ENCODE peak calls at places on chromosomes 11 and 22, in six cellular contexts. F is AG04450, Y is GM06990, L is dorsolateral prefrontal cortex, V is HFF-Myc, T is PC-9. X is an unnamed sample.

GRCh38 chr11:22432331-22433065 is 94.3 kb downstream of the SLC17A6 start:
- DNase-seq in F (no peak), Y (peak), L (peak), V (no peak), T (no peak), X (peak)

GRCh38 chr11:7927635-7928034 is 3.4 kb downstream of the OR10A6 start:
- DNase-seq in F (no peak), Y (peak), L (no peak), V (no peak), T (no peak), X (no peak)

GRCh38 chr11:36507824-36508489 is 2.1 kb downstream of the TRAF6 start:
- DNase-seq in F (no peak), Y (no peak), L (no peak), V (no peak), T (no peak), X (no peak)

GRCh38 chr11:11782532-11783110 is 59.2 kb upstream of the USP47 start:
- DNase-seq in F (no peak), Y (no peak), L (no peak), V (no peak), T (no peak), X (no peak)

GRCh38 chr11:102287963-102288744 is 29.1 kb upstream of the BIRC3 start:
- DNase-seq in F (peak), Y (peak), L (no peak), V (peak), T (peak), X (peak)

GRCh38 chr11:65899356-65900124 is 648 bp downstream of the FOSL1 start:
- DNase-seq in F (no peak), Y (peak), L (no peak), V (no peak), T (peak), X (no peak)

GRCh38 chr22:49022816-49023160 is 804.9 kb downstream of the BRD1 start:
- DNase-seq in F (no peak), Y (no peak), L (no peak), V (no peak), T (no peak), X (no peak)

GRCh38 chr22:42926034-42926433 is 69.0 kb upstream of the ARFGAP3 start:
- DNase-seq in F (no peak), Y (no peak), L (no peak), V (no peak), T (peak), X (no peak)

GRCh38 chr11:133029096-133029495 is 503.2 kb downstream of the OPCML start:
- DNase-seq in F (no peak), Y (no peak), L (no peak), V (no peak), T (no peak), X (peak)

GRCh38 chr11:60195923-60196368 is 13.1 kb upstream of the MS4A6A start:
- DNase-seq in F (no peak), Y (peak), L (no peak), V (no peak), T (no peak), X (no peak)

GRCh38 chr11:88886796-88887195 is 179.0 kb downstream of the GRM5 start:
- DNase-seq in F (peak), Y (no peak), L (no peak), V (peak), T (no peak), X (no peak)

GRCh38 chr22:46117206-46118199 is 32.8 kb upstream of the PPARA start:
- DNase-seq in F (no peak), Y (no peak), L (no peak), V (no peak), T (no peak), X (no peak)

GRCh38 chr11:44899959-44900358 is 50.7 kb downstream of the TP53I11 start:
- DNase-seq in F (peak), Y (peak), L (no peak), V (peak), T (no peak), X (peak)

GRCh38 chr11:110525883-110526282 is 96.1 kb downstream of the FDX1 start:
- DNase-seq in F (peak), Y (no peak), L (no peak), V (peak), T (peak), X (peak)

GRCh38 chr11:71086687-71087258 is 165.6 kb downstream of the SHANK2 start:
- DNase-seq in F (no peak), Y (no peak), L (peak), V (no peak), T (no peak), X (no peak)

GRCh38 chr11:109132539-109132938 is 289.5 kb upstream of the C11orf87 start:
- DNase-seq in F (no peak), Y (no peak), L (no peak), V (no peak), T (no peak), X (no peak)

GRCh38 chr11:102192349-102193066 is 82.3 kb downstream of the YAP1 start:
- DNase-seq in F (no peak), Y (no peak), L (no peak), V (no peak), T (no peak), X (no peak)

GRCh38 chr11:64582885-64583284 is 8.1 kb upstream of the SLC22A12 start:
- DNase-seq in F (no peak), Y (no peak), L (no peak), V (no peak), T (no peak), X (no peak)

GRCh38 chr11:76803811-76804600 is 20.9 kb downstream of the TSKU start:
- DNase-seq in F (no peak), Y (no peak), L (peak), V (no peak), T (no peak), X (no peak)

GRCh38 chr11:73399159-73400090 is 23.2 kb downstream of the RELT start:
- DNase-seq in F (no peak), Y (no peak), L (no peak), V (no peak), T (no peak), X (no peak)

GRCh38 chr22:48370508-48371325 is 1457.0 kb downstream of the BRD1 start:
- DNase-seq in F (no peak), Y (no peak), L (no peak), V (no peak), T (no peak), X (no peak)

GRCh38 chr11:114280696-114281095 is 15.5 kb upstream of the NNMT start:
- DNase-seq in F (peak), Y (no peak), L (no peak), V (peak), T (no peak), X (peak)

GRCh38 chr11:6433998-6434650 is 6.7 kb downstream of the HPX start:
- DNase-seq in F (no peak), Y (no peak), L (no peak), V (no peak), T (no peak), X (no peak)

GRCh38 chr11:77505956-77506355 is 32.1 kb upstream of the PAK1 start:
- DNase-seq in F (no peak), Y (no peak), L (no peak), V (no peak), T (no peak), X (no peak)

GRCh38 chr11:41848349-41848748 is 388.9 kb upstream of the LRRC4C start:
- DNase-seq in F (no peak), Y (no peak), L (no peak), V (no peak), T (no peak), X (no peak)

GRCh38 chr11:102111787-102112653 is 1.8 kb downstream of the YAP1 start:
- DNase-seq in F (no peak), Y (no peak), L (no peak), V (peak), T (peak), X (peak)

GRCh38 chr22:35329114-35329847 is 29.6 kb downstream of the TOM1 start:
- DNase-seq in F (no peak), Y (no peak), L (no peak), V (no peak), T (no peak), X (no peak)

GRCh38 chr11:45233121-45233803 is 52.9 kb downstream of the SYT13 start:
- DNase-seq in F (peak), Y (no peak), L (peak), V (peak), T (no peak), X (no peak)

GRCh38 chr11:123054301-123055065 is 7.5 kb downstream of the HSPA8 start:
- DNase-seq in F (peak), Y (no peak), L (no peak), V (no peak), T (peak), X (peak)

GRCh38 chr11:45332486-45332934 is 46.4 kb upstream of the SYT13 start:
- DNase-seq in F (no peak), Y (no peak), L (no peak), V (no peak), T (no peak), X (peak)

GRCh38 chr11:70104419-70104818 is 26.3 kb downstream of the ANO1 start:
- DNase-seq in F (no peak), Y (no peak), L (no peak), V (no peak), T (no peak), X (no peak)

GRCh38 chr11:20131744-20132666 is 28.3 kb downstream of the DBX1 start:
- DNase-seq in F (peak), Y (no peak), L (peak), V (no peak), T (no peak), X (no peak)

GRCh38 chr11:78050964-78051831 is 12.5 kb upstream of the THRSP start:
- DNase-seq in F (no peak), Y (no peak), L (no peak), V (no peak), T (peak), X (no peak)

GRCh38 chr11:63767415-63768231 is 952 bp downstream of the ZFTA start:
- DNase-seq in F (peak), Y (peak), L (peak), V (no peak), T (peak), X (peak)

GRCh38 chr11:107840120-107840479 is 18.5 kb downstream of the SLC35F2 start:
- DNase-seq in F (no peak), Y (no peak), L (peak), V (no peak), T (no peak), X (no peak)

GRCh38 chr11:48007677-48008076 is 27.3 kb downstream of the PTPRJ start:
- DNase-seq in F (no peak), Y (no peak), L (no peak), V (no peak), T (no peak), X (no peak)

GRCh38 chr11:112106070-112106469 is 19.4 kb downstream of the SDHD start:
- DNase-seq in F (no peak), Y (no peak), L (no peak), V (no peak), T (no peak), X (no peak)

GRCh38 chr22:20031732-20032406 is 11.0 kb downstream of the TANGO2 start:
- DNase-seq in F (no peak), Y (peak), L (no peak), V (no peak), T (no peak), X (no peak)

GRCh38 chr11:74325649-74326645 is 14.5 kb upstream of the P4HA3 start:
- DNase-seq in F (peak), Y (no peak), L (peak), V (no peak), T (no peak), X (peak)

DNA sequence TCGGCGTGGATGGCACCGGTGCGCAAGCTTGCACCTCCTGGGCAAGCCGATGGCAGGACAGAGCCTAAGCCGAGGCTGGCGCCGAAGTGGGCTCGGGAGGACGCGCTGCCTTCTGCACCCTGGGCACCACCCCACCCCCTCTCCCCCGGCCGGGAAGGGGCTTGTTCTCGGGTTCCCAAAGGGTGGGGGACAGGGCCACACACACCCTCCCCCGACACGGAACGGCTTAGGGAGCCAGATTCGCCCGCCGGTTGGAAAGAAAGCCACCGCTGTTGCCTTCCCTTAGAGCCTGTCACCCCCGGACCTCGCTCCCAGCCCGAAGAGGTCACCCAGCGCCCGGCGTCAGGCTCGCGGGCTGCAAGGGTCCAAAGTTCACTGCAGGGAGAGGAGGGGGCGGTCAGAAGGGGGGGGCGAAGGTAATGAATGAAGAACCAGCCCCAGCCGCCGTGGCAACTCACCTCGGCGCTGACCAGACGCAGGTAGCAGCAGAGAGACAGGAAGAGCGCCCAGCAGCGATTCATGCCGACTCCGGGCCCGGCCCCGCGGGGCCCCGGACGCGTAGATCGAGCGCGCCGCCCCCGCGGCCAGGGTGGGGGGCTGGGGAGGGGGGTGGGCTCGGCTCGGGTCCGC is 1.2 kb downstream of the PDGFB start:
- DNase-seq in F (no peak), Y (no peak), L (no peak), V (no peak), T (no peak), X (no peak)
- H3K4me3 ChIP-seq in F (peak), Y (peak), L (peak), V (no peak), T (peak), X (peak)

GRCh38 chr22:33328789-33329296 is 270.7 kb upstream of the SYN3 start:
- DNase-seq in F (peak), Y (no peak), L (no peak), V (no peak), T (peak), X (peak)
- TF ChIP-seq CTCF in F (no peak), Y (no peak), L (no peak), V (no peak), T (no peak), X (no peak)

GRCh38 chr11:95922099-95922498 is 1.8 kb downstream of the MTMR2 start:
- DNase-seq in F (no peak), Y (no peak), L (no peak), V (no peak), T (no peak), X (no peak)
- H3K4me3 ChIP-seq in F (peak), Y (no peak), L (peak), V (peak), T (peak), X (no peak)

GRCh38 chr22:50271519-50271970 is 1.4 kb upstream of the MAPK11 start:
- DNase-seq in F (no peak), Y (peak), L (peak), V (no peak), T (no peak), X (no peak)
- TF ChIP-seq CTCF in F (peak), Y (peak), L (peak), V (no peak), T (peak), X (no peak)

GRCh38 chr11:34239465-34240149 is 118.2 kb downstream of the ABTB2 start:
- DNase-seq in F (no peak), Y (no peak), L (no peak), V (no peak), T (no peak), X (no peak)

GRCh38 chr11:34238966-34239365 is 118.8 kb downstream of the ABTB2 start:
- DNase-seq in F (no peak), Y (no peak), L (no peak), V (no peak), T (no peak), X (no peak)

GRCh38 chr11:34242037-34242625 is 115.7 kb downstream of the ABTB2 start:
- DNase-seq in F (no peak), Y (peak), L (no peak), V (no peak), T (peak), X (no peak)

GRCh38 chr11:34238533-34238932 is 119.3 kb downstream of the ABTB2 start:
- DNase-seq in F (no peak), Y (no peak), L (no peak), V (no peak), T (no peak), X (no peak)

DNA sequence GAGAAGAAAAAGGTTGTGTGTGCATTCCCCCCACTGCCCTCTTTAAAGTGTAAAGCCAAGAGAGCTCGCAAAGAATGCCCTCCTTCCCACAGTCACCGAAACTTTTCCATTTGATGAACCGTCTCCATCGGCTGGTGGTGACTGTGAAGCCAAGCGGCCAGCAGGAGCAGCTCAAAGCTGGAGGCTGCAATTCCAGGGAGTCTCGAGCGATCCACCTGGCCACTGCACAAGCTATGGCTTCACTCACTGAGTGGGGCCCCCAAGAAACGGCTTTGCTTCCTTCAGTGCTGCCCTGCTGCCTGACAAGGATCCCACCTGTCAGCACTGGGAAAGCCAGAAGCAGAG is 117.7 kb downstream of the ABTB2 start:
- DNase-seq in F (no peak), Y (peak), L (no peak), V (no peak), T (no peak), X (no peak)
- H3K4me3 ChIP-seq in F (no peak), Y (no peak), L (no peak), V (no peak), T (no peak), X (no peak)

DNA sequence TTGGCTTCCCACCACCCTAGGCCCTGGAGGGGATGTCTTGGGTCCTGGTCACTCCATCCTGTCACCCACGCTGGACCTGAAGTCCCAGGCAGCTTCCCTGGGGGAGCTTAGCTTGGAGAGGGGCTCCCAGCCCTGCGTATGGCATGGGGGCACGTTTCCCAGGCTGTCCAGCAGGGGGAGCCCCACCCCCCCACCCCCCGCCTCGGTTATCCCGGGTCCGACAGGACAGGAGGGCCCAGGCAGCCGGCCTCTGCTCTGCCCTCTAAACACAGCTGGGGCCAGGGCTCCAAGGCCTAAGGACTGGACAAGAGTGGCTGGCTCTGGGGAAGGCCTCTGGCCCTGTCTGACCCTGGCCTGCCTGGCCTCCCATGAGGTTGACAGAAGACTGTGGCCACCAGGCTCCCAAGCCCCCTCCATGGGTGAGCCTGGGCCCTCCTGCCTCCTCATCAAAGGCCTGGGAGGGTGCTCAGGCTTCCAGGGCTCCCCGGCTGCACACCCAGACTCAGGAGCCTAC is 104.8 kb downstream of the NECTIN1 start:
- DNase-seq in F (no peak), Y (no peak), L (no peak), V (no peak), T (no peak), X (no peak)
- TF ChIP-seq CTCF in F (peak), Y (peak), L (peak), V (peak), T (peak), X (peak)

DNA sequence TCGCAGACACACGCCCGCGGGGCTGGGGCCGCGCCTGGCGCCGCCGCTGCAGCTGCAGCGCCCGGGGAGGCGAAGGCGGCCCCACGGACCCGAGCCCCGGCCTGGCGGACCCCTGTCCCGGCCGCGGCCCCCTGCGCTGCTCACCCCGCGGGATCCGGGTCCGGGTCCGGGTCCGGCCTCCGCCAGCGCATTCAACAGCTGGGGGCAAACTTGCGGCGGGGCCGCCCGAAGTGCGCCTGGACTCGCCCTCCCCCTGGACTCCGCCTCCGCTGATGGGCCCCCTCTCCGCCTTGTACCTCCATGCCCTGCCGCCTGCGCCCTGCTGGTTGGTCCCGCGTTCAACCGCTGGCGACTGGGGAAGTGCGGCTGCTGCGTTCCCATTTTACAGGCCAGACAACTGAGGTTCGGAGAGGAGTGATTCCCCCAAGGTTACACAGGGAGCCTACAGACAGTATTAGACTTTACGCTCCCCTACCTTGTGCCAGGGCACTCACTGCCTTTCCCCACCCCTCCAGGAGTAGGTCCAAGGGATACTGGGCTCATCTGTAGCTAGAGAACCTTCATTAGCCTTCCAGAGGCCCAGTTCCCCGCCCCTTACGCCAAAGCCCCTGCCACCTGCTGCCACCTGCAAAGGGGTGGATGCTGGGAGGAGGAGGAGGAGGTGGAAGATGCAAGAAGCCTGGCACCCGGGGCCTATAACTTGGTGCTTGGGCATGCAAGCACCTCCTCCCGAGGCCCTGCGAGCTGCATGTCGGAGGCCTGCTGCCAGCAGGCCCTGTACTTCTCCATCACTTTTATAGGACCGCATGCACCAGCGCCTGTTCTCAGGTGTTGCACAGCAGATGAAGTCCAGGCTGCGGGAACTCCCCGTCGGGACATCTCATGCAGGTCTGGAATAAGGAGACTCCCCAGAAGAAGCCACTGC is 694 bp upstream of the ELFN2 start:
- DNase-seq in F (no peak), Y (no peak), L (no peak), V (no peak), T (no peak), X (no peak)
- H3K4me3 ChIP-seq in F (peak), Y (no peak), L (peak), V (peak), T (peak), X (peak)

GRCh38 chr11:69044111-69045013 is 4.4 kb upstream of the TPCN2 start:
- DNase-seq in F (peak), Y (no peak), L (peak), V (peak), T (peak), X (peak)
- TF ChIP-seq CTCF in F (peak), Y (peak), L (peak), V (peak), T (peak), X (peak)

GRCh38 chr11:94127632-94128031 is 1.0 kb upstream of the PANX1 start:
- DNase-seq in F (no peak), Y (no peak), L (no peak), V (no peak), T (no peak), X (no peak)
- H3K4me3 ChIP-seq in F (peak), Y (peak), L (peak), V (peak), T (peak), X (peak)

X was measured in astrocyte of the cerebellum.